ENCODE peak calls at places on chromosomes 2 and 18, in seven cellular contexts. I, G, W, K, B, A and N are unnamed samples.

GRCh38 chr2:173990970-173991819 is 26.0 kb upstream of the SP3 start:
- DNase-seq in I (peak), G (peak), W (no peak), K (no peak), B (no peak), A (peak), N (no peak)

GRCh38 chr2:175792199-175792598 is 209.9 kb downstream of the LNPK start:
- DNase-seq in I (no peak), G (no peak), W (no peak), K (no peak), B (no peak), A (no peak), N (no peak)

GRCh38 chr2:135337066-135337465 is 194.0 kb downstream of the ZRANB3 start:
- DNase-seq in I (no peak), G (peak), W (no peak), K (no peak), B (no peak), A (no peak), N (no peak)

GRCh38 chr2:160091381-160091780 is 29.0 kb upstream of the PLA2R1 start:
- DNase-seq in I (no peak), G (peak), W (no peak), K (no peak), B (no peak), A (peak), N (no peak)

GRCh38 chr2:96409543-96410184 is 74.1 kb downstream of the NCAPH start:
- DNase-seq in I (no peak), G (no peak), W (no peak), K (no peak), B (no peak), A (no peak), N (no peak)

GRCh38 chr18:78679861-78680260 is 299.8 kb upstream of the SALL3 start:
- DNase-seq in I (no peak), G (no peak), W (no peak), K (no peak), B (no peak), A (no peak), N (no peak)

GRCh38 chr2:70937866-70938579 is 2.3 kb downstream of the ATP6V1B1 start:
- DNase-seq in I (no peak), G (no peak), W (no peak), K (peak), B (no peak), A (no peak), N (no peak)

GRCh38 chr2:127647242-127648190 is 1.6 kb downstream of the GPR17 start:
- DNase-seq in I (no peak), G (peak), W (no peak), K (no peak), B (no peak), A (no peak), N (no peak)

GRCh38 chr18:48909721-48910120 is 41.0 kb downstream of the SMAD7 start:
- DNase-seq in I (no peak), G (no peak), W (no peak), K (no peak), B (no peak), A (no peak), N (no peak)

GRCh38 chr2:172865422-172865821 is 129.8 kb downstream of the RAPGEF4 start:
- DNase-seq in I (no peak), G (peak), W (no peak), K (peak), B (no peak), A (peak), N (no peak)

GRCh38 chr2:96913398-96914202 is 43.7 kb upstream of the SEMA4C start:
- DNase-seq in I (peak), G (no peak), W (no peak), K (no peak), B (no peak), A (no peak), N (no peak)

GRCh38 chr2:5846881-5847280 is 154.7 kb downstream of the SOX11 start:
- DNase-seq in I (no peak), G (no peak), W (no peak), K (no peak), B (no peak), A (no peak), N (no peak)

GRCh38 chr2:56981554-56981953 is 797.8 kb downstream of the CCDC85A start:
- DNase-seq in I (no peak), G (peak), W (no peak), K (no peak), B (no peak), A (no peak), N (no peak)

GRCh38 chr2:56985609-56986008 is 801.8 kb downstream of the CCDC85A start:
- DNase-seq in I (no peak), G (no peak), W (no peak), K (no peak), B (no peak), A (peak), N (no peak)
- TF ChIP-seq CTCF in I (no peak), G (no peak), W (no peak), K (no peak), B (no peak), A (no peak), N (no peak)

GRCh38 chr2:30149976-30150375 is 3.2 kb downstream of the YPEL5 start:
- DNase-seq in I (no peak), G (no peak), W (no peak), K (no peak), B (no peak), A (peak), N (no peak)

GRCh38 chr2:30149513-30149912 is 2.7 kb downstream of the YPEL5 start:
- DNase-seq in I (no peak), G (peak), W (peak), K (peak), B (no peak), A (no peak), N (no peak)

GRCh38 chr2:30152385-30152784 is 5.6 kb downstream of the YPEL5 start:
- DNase-seq in I (no peak), G (no peak), W (no peak), K (no peak), B (no peak), A (no peak), N (no peak)

GRCh38 chr2:30148850-30149249 is 2.0 kb downstream of the YPEL5 start:
- DNase-seq in I (no peak), G (no peak), W (no peak), K (peak), B (no peak), A (no peak), N (no peak)

DNA sequence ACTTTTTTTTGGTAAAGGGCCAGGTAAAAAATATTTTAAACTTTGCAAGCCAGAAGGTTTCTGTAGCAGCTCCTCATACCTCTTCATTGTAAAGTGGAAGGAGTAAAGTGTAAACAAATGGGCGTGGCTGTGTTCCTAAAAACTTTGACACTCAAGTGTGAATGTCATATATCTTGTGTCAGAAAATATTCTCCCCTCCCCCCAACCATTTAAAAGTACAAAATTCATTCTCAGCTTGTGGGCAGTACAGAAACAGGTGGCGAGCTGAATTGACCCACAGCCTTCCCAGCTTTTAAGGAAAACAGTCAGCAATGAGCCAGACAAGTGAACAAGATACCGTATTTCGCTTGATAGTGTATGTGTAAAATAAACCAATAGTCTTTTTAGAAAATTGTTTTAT is 4.0 kb downstream of the YPEL5 start:
- DNase-seq in I (no peak), G (no peak), W (no peak), K (no peak), B (no peak), A (no peak), N (no peak)
- TF ChIP-seq CTCF in I (no peak), G (no peak), W (no peak), K (no peak), B (no peak), A (no peak), N (no peak)

DNA sequence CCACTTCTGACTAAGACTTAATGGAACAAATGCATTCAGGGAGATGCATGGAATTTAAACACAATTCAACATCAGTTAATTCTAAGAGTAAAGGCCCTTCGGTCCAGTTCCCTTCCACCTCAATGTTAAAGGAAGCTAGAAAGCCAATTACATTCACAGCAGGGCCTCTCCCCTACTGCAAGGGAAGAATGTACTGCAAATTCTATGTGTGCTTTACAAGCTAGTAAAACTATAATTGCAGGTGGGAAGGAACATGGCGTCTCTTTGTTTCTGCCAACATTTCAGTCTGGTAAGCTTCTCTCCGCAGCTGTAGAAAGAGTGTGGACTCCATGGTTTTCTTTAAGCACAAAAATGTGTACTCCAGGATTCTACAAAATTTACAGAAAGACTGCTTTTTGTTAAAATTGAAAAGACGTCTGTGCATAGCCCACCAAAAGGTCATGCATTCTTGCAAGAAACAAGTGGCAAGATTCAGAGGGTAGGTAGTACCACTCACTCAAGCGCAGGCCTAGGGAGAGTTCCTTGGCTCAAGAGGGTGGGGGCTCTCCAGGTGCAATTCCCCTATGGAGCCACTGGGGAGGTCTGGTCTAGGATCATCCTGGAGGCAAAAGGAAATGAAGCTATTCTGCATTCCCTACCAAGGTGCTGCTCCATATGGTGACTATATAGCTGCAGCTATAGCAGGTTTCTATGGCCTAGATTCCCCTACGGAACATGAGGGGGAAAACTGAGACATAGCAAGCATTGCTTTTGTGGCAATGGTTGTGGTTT is 127.0 kb upstream of the FZD5 start:
- DNase-seq in I (peak), G (peak), W (peak), K (peak), B (no peak), A (peak), N (no peak)
- TF ChIP-seq CTCF in I (peak), G (peak), W (no peak), K (peak), B (peak), A (peak), N (peak)

DNA sequence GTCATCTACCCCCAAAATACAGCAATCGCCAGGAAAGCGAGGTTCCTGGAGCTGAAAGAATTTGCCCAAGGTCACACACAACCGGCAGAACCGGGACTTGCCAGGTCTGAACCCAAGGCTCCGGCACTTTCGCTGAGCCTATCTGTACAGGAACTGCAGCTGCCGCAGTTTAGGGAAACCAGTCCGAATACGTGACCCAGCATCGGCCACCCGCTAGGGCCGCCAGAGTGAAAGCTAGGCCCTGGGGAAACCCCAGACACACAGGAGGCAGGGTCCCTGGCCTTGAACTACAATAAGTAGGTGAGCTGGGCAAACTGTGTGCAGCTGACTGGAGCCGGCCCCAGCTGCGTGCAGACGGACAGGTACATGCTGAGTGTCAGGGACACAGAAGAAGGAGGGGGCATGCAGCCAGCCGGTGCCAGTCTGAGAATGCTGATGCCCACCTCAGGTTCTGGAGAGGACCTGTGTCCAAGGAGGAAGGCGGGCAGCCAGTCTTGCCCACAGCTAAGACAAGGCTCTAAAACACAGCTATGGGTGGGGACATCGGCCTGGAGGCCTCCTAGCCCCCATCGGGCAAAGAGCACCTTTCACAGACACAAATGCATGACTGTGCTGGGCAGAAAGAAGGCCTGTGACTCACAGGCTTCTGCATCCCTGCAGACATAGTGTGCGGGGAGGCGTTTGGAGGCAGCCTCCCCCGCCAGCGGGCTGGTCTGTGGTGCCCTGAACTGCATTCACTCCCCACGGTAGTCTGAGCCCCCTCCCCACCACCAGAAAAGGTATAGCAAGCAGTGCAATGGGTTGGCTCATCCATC is 107.5 kb upstream of the ID2 start:
- DNase-seq in I (no peak), G (no peak), W (no peak), K (no peak), B (no peak), A (no peak), N (no peak)
- TF ChIP-seq CTCF in I (no peak), G (no peak), W (no peak), K (no peak), B (no peak), A (no peak), N (no peak)

GRCh38 chr2:164696634-164697033 is 75.4 kb upstream of the GRB14 start:
- DNase-seq in I (no peak), G (no peak), W (no peak), K (peak), B (no peak), A (no peak), N (no peak)
- TF ChIP-seq CTCF in I (no peak), G (no peak), W (peak), K (no peak), B (peak), A (peak), N (peak)